ENCODE peak calls at places on chromosomes 4 and X, in four cellular contexts. H is K562, E is H1, V is HepG2. U is an unnamed sample.

GRCh38 chr4:163548481-163549243 is 54.2 kb downstream of the TMA16 start:
- DNase-seq in H (peak), E (no peak), V (peak), U (no peak)

GRCh38 chrX:67503004-67503403 is 40.8 kb upstream of the AR start:
- DNase-seq in H (no peak), E (no peak), V (no peak), U (no peak)

GRCh38 chr4:90357117-90357710 is 230.0 kb downstream of the CCSER1 start:
- DNase-seq in H (peak), E (no peak), V (peak), U (no peak)

GRCh38 chrX:19554786-19555185 is 39.5 kb upstream of the MAP3K15 start:
- DNase-seq in H (no peak), E (no peak), V (no peak), U (no peak)

GRCh38 chr4:175469519-175469918 is 342.5 kb downstream of the GPM6A start:
- DNase-seq in H (no peak), E (no peak), V (no peak), U (no peak)

GRCh38 chrX:118847676-118848075 is 24.1 kb downstream of the ZCCHC12 start:
- DNase-seq in H (peak), E (no peak), V (peak), U (no peak)

GRCh38 chrX:46165411-46165810 is 379.8 kb downstream of the ZNF674 start:
- DNase-seq in H (no peak), E (no peak), V (no peak), U (no peak)

GRCh38 chr4:108685036-108685686 is 34.8 kb downstream of the OSTC start:
- DNase-seq in H (peak), E (no peak), V (no peak), U (no peak)

GRCh38 chr4:5124876-5125275 is 73.6 kb downstream of the STK32B start:
- DNase-seq in H (no peak), E (no peak), V (no peak), U (no peak)

GRCh38 chr4:5125326-5125725 is 74.0 kb downstream of the STK32B start:
- DNase-seq in H (no peak), E (no peak), V (no peak), U (no peak)

GRCh38 chr4:5128569-5128968 is 77.3 kb downstream of the STK32B start:
- DNase-seq in H (no peak), E (no peak), V (no peak), U (no peak)

GRCh38 chr4:5126857-5127256 is 75.6 kb downstream of the STK32B start:
- DNase-seq in H (no peak), E (no peak), V (no peak), U (no peak)

GRCh38 chr4:5127556-5127955 is 76.3 kb downstream of the STK32B start:
- DNase-seq in H (no peak), E (no peak), V (no peak), U (no peak)
- TF ChIP-seq ATF3 in H (no peak), E (no peak), V (no peak), U (no peak)

DNA sequence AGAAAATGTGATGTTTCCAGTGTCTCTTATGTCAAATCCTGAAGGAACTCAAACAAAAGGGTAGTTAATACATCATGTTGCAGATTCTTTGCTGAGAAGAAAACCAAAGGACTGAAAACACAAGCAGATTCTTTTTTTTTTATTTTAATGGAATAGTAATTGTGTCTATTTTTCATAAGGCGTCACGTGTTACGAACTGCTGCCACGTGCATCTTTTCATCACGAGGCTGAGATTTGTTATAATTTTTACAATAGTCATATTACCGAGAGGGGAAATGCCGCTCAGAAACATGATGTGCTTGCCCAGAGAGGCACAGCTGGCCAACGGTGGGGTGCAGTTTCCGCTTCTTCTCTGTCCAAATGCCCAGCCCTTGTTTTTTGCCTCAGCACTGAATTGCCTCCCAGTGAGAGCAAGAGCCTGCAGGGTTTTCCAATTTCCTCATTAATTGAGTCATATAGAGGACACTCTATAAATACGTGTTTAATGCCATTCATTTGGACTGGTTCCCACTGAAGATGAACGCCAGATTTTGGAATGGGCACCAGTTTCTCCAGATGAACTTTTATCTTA is 225.3 kb downstream of the STK32B start:
- DNase-seq in H (no peak), E (no peak), V (no peak), U (no peak)
- TF ChIP-seq JUN in H (no peak), E (no peak), V (no peak), U (no peak)

GRCh38 chr4:183634086-183634485 is 24.9 kb downstream of the RWDD4 start:
- DNase-seq in H (no peak), E (no peak), V (no peak), U (no peak)
- TF ChIP-seq ATF3 in H (no peak), E (no peak), V (no peak), U (no peak)

GRCh38 chr4:139956436-139957107 is 197.4 kb downstream of the MAML3 start:
- DNase-seq in H (no peak), E (no peak), V (no peak), U (no peak)
- TF ChIP-seq JUN in H (no peak), E (no peak), V (no peak), U (no peak)

GRCh38 chr4:138841341-138841740 is 174.2 kb upstream of the NOCT start:
- DNase-seq in H (no peak), E (no peak), V (no peak), U (no peak)

GRCh38 chr4:138843611-138844010 is 172.0 kb upstream of the NOCT start:
- DNase-seq in H (no peak), E (no peak), V (no peak), U (no peak)

GRCh38 chr4:138845051-138845450 is 170.5 kb upstream of the NOCT start:
- DNase-seq in H (no peak), E (no peak), V (no peak), U (no peak)

DNA sequence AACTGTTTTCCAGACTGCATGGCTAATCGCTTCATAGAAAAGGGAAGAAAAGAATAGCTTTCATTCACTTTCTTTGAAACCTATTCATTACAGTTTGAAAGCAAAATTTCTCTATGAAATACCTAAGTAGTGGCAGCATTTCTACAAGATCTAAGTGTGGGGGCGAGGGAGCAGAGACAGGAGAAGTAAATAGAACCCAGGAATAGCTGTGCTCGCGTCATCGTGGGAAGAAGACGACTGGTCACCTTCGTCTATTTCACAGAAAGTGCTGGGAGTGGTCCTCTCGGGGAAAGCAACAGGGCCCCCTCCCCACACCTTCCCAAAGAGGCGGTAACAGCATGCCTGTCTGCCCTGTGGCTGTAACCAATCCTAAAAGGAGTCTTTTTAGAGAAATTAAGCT is 169.9 kb upstream of the NOCT start:
- DNase-seq in H (no peak), E (no peak), V (no peak), U (no peak)
- TF ChIP-seq ATF3 in H (no peak), E (no peak), V (no peak), U (no peak)

GRCh38 chr4:139685180-139685579 is 19.6 kb downstream of the MGST2 start:
- DNase-seq in H (peak), E (no peak), V (no peak), U (no peak)
- TF ChIP-seq JUN in H (no peak), E (no peak), V (no peak), U (no peak)

GRCh38 chr4:10783351-10783750 is 98.8 kb upstream of the CLNK start:
- DNase-seq in H (no peak), E (no peak), V (no peak), U (no peak)
- TF ChIP-seq ATF3 in H (no peak), E (no peak), V (no peak), U (no peak)

DNA sequence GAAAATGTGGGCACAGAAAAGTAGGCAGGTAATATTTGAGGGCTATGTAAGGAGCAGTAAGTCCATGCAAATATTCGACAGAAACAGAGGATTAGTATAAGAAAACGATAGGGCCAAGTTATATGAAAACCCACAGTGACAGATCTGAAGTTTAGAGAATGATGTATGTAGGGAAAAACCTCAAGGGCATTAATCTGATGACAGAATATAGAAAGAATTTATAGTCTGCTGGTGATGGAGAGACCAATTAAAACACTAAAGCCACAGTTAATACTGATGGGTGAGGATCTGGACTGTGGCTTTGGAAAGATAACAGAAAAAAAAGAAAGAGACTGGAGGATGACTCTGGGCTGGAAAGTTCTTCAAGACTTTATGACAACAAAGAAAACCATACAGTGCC is 169.7 kb downstream of the PALLD start:
- DNase-seq in H (no peak), E (no peak), V (no peak), U (no peak)
- TF ChIP-seq JUN in H (no peak), E (no peak), V (no peak), U (no peak)

GRCh38 chr4:23333556-23333945 is 556.3 kb downstream of the PPARGC1A start:
- DNase-seq in H (no peak), E (no peak), V (no peak), U (no peak)

GRCh38 chr4:23333946-23334878 is 555.6 kb downstream of the PPARGC1A start:
- DNase-seq in H (peak), E (no peak), V (no peak), U (peak)

GRCh38 chr4:23332266-23332665 is 557.6 kb downstream of the PPARGC1A start:
- DNase-seq in H (no peak), E (no peak), V (no peak), U (no peak)

GRCh38 chr4:23337292-23337691 is 552.6 kb downstream of the PPARGC1A start:
- DNase-seq in H (no peak), E (no peak), V (no peak), U (no peak)
- TF ChIP-seq ATF3 in H (no peak), E (no peak), V (no peak), U (no peak)